ENCODE peak calls at places on chromosomes 11 and 22, in seven cellular contexts. W, A, D, N, R, Y and G are unnamed samples.

GRCh38 chr11:13891911-13892310 is 70.6 kb upstream of the SPON1 start:
- DNase-seq in W (no peak), A (no peak), D (no peak), N (no peak), R (no peak), Y (no peak), G (no peak)

GRCh38 chr22:30483169-30483568 is 11.4 kb upstream of the SEC14L3 start:
- DNase-seq in W (peak), A (no peak), D (no peak), N (no peak), R (no peak), Y (no peak), G (no peak)

GRCh38 chr11:134755535-134755934 is 343.5 kb upstream of the B3GAT1 start:
- DNase-seq in W (no peak), A (no peak), D (no peak), N (no peak), R (no peak), Y (no peak), G (peak)

GRCh38 chr11:111707039-111707690 is 59.0 kb downstream of the PPP2R1B start:
- DNase-seq in W (peak), A (no peak), D (peak), N (no peak), R (peak), Y (no peak), G (peak)

GRCh38 chr11:121236115-121237001 is 56.2 kb upstream of the SC5D start:
- DNase-seq in W (peak), A (peak), D (no peak), N (no peak), R (no peak), Y (peak), G (no peak)

GRCh38 chr22:26679003-26679629 is 21.7 kb downstream of the MIAT start:
- DNase-seq in W (peak), A (peak), D (peak), N (peak), R (peak), Y (peak), G (peak)

GRCh38 chr11:74726547-74727182 is 4.6 kb downstream of the CHRDL2 start:
- DNase-seq in W (peak), A (peak), D (peak), N (peak), R (peak), Y (peak), G (peak)

GRCh38 chr11:71251761-71252433 is 480 bp downstream of the SHANK2 start:
- DNase-seq in W (no peak), A (peak), D (no peak), N (no peak), R (no peak), Y (peak), G (no peak)

GRCh38 chr11:66686801-66687750 is 9.4 kb upstream of the RBM4B start:
- DNase-seq in W (no peak), A (no peak), D (no peak), N (no peak), R (no peak), Y (no peak), G (no peak)

GRCh38 chr11:83035070-83035854 is 36.4 kb downstream of the RAB30 start:
- DNase-seq in W (no peak), A (peak), D (peak), N (no peak), R (peak), Y (no peak), G (no peak)

GRCh38 chr22:42949159-42949558 is 65.8 kb downstream of the PACSIN2 start:
- DNase-seq in W (no peak), A (no peak), D (peak), N (no peak), R (peak), Y (no peak), G (no peak)

GRCh38 chr11:58788355-58789023 is 56.0 kb downstream of the GLYATL2 start:
- DNase-seq in W (peak), A (peak), D (no peak), N (peak), R (peak), Y (peak), G (no peak)

GRCh38 chr11:76096552-76096951 is 109.8 kb downstream of the WNT11 start:
- DNase-seq in W (no peak), A (no peak), D (no peak), N (no peak), R (no peak), Y (no peak), G (no peak)

GRCh38 chr22:44023404-44024287 is 456 bp upstream of the PARVB start:
- DNase-seq in W (no peak), A (peak), D (peak), N (peak), R (peak), Y (peak), G (peak)

GRCh38 chr22:34057726-34058125 is 137.4 kb upstream of the LARGE1 start:
- DNase-seq in W (no peak), A (no peak), D (no peak), N (no peak), R (no peak), Y (no peak), G (no peak)

GRCh38 chr11:107669156-107669740 is 42.6 kb downstream of the SLN start:
- DNase-seq in W (no peak), A (no peak), D (no peak), N (no peak), R (no peak), Y (no peak), G (no peak)

DNA sequence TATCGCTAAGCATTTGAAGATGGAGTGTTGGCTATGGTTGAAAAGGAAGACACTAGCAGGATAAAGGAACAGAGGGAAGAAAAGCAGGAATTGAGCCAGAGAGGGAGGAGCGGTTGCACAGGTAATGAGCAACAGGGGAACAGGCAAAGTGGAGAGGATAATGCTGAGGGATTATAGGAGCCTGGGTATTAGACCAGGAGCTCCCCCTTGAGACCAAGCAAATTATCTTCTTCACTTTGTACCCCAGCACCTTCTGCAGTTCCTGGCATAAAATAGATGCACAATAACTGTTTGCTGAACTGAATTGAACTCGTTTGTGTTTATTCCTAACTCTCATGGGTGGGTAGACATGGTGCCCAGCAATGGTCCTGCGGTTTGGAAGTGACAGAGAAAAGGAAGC is 54.6 kb upstream of the OR5P2 start:
- DNase-seq in W (no peak), A (peak), D (no peak), N (no peak), R (no peak), Y (no peak), G (no peak)
- TF ChIP-seq CTCF in W (no peak), A (peak), D (no peak), N (no peak), R (no peak), Y (no peak), G (no peak)

DNA sequence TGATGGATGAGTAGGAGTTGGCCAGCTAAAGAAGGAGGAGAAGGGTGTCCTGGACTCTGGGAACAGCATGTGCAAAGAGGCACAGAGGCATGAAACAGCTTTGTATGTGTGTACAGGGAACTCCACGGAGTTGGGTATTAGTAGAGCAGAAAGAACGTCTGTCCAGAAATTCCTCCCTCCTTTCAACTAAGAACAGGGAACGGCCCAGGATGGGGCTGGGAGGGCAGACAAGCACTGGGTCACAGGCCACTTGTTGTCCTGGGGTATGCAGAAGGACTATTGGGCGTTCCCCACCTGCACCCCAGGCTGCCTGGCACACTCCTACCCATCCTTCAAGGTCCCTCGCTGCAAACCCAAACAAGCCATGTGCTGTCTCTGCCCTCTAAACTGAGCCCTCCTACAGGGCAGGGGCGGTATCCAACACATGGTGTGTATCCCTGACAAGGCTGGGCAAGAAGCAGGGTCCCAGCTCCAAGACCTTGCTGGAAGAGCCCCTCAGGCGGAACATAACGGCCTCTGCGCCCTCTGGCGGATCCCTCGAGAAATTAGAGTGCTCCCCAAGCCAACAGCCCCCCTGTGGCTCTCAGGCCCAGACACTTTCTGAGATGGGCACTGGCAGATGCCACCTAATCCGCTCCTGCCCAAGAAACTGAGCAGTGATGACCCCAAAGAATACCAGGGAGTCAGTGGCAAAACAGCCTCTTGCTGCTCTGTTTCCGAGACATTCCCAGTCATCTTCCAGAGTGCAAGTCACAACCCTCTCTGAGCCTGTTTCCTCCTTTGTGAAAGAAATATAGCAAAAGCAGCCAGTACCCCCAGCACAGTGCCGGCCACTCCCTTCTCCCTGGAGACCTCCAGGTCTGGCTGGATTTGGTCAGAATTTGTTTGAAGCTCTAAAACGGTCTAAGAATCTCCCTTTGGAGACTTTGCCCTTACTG is 1.6 kb upstream of the ELFN2 start:
- DNase-seq in W (no peak), A (peak), D (no peak), N (peak), R (peak), Y (peak), G (no peak)
- TF ChIP-seq CTCF in W (peak), A (peak), D (peak), N (peak), R (peak), Y (peak), G (peak)

GRCh38 chr22:22060200-22061084 is 77.9 kb upstream of the TOP3B start:
- DNase-seq in W (peak), A (peak), D (peak), N (peak), R (peak), Y (peak), G (no peak)
- TF ChIP-seq CTCF in W (peak), A (peak), D (peak), N (peak), R (peak), Y (peak), G (peak)

GRCh38 chr11:40722179-40722795 is 737.2 kb downstream of the LRRC4C start:
- DNase-seq in W (no peak), A (peak), D (no peak), N (peak), R (peak), Y (peak), G (no peak)
- TF ChIP-seq CTCF in W (peak), A (peak), D (no peak), N (peak), R (peak), Y (peak), G (no peak)

GRCh38 chr11:60701509-60701818 is 2.1 kb downstream of the MS4A8 start:
- DNase-seq in W (no peak), A (no peak), D (no peak), N (no peak), R (no peak), Y (no peak), G (no peak)
- TF ChIP-seq CTCF in W (no peak), A (no peak), D (no peak), N (peak), R (no peak), Y (no peak), G (no peak)